ENCODE peak calls at places on chromosomes 1 and 21, in five cellular contexts. W, J, O, T and S are unnamed samples. For H3K4me1, the result is how much of the 10 kb centered on the place peaks cover.

GRCh38 chr21:45383111-45383614 is 21.8 kb upstream of the COL18A1 start:
- DNase-seq in T (peak), J (no peak), W (no peak), O (peak), S (no peak)

GRCh38 chr21:44938976-44939531 is 775 bp upstream of the SLX9 start:
- DNase-seq in J (no peak), O (no peak), W (no peak), T (peak), S (peak)

GRCh38 chr21:36647279-36648093 is 51.4 kb upstream of the SIM2 start:
- DNase-seq in J (no peak), T (no peak), W (peak), O (no peak), S (peak)

GRCh38 chr1:52856026-52856425 is 13.5 kb downstream of the ZYG11A start:
- DNase-seq in T (no peak), W (no peak), O (no peak), J (no peak), S (no peak)

GRCh38 chr1:90753556-90753955 is 36.5 kb upstream of the BARHL2 start:
- DNase-seq in O (no peak), T (no peak), W (no peak), J (no peak), S (peak)

GRCh38 chr1:48055854-48056253 is 58.7 kb upstream of the TRABD2B start:
- DNase-seq in T (no peak), O (no peak), W (peak), J (no peak), S (no peak)

GRCh38 chr1:75870951-75871350 is 61.3 kb downstream of the ASB17 start:
- DNase-seq in O (no peak), J (no peak), W (no peak), T (no peak), S (no peak)

GRCh38 chr1:92515796-92516201 is 29.1 kb upstream of the GFI1 start:
- DNase-seq in J (no peak), O (no peak), W (no peak), T (no peak), S (peak)

GRCh38 chr1:154350383-154350782 is 25.1 kb downstream of the ATP8B2 start:
- DNase-seq in T (no peak), O (no peak), J (no peak), W (no peak), S (no peak)

GRCh38 chr1:39107891-39108290 is 81.7 kb downstream of the NDUFS5 start:
- DNase-seq in O (no peak), J (no peak), W (no peak), T (no peak), S (no peak)

GRCh38 chr1:103365860-103366569 is 159.5 kb upstream of the RNPC3 start:
- DNase-seq in J (no peak), W (no peak), O (no peak), T (no peak), S (no peak)

GRCh38 chr1:24560361-24560760 is 4.5 kb downstream of the NCMAP start:
- DNase-seq in T (no peak), J (no peak), O (no peak), W (no peak), S (no peak)

GRCh38 chr1:173038875-173039554 is 11.7 kb downstream of the TNFSF18 start:
- DNase-seq in T (no peak), O (no peak), W (no peak), J (no peak), S (no peak)

GRCh38 chr1:172745014-172745413 is 86.1 kb downstream of the FASLG start:
- DNase-seq in O (no peak), T (no peak), J (peak), W (peak), S (peak)

GRCh38 chr1:31476891-31477846 is 64.2 kb downstream of the SERINC2 start:
- DNase-seq in T (no peak), J (no peak), O (no peak), W (no peak), S (peak)

GRCh38 chr1:1806890-1807289 is 28.6 kb upstream of the NADK start:
- DNase-seq in T (no peak), O (no peak), J (no peak), W (no peak), S (no peak)

GRCh38 chr1:167629681-167630567 is at the start of gene RCSD1:
- DNase-seq in W (no peak), O (peak), T (peak), J (peak), S (no peak)

GRCh38 chr1:207831517-207832327 is 79.2 kb downstream of the CD34 start:
- DNase-seq in J (peak), T (peak), O (no peak), W (no peak), S (no peak)

GRCh38 chr1:235168375-235168774 is 7.3 kb upstream of the RBM34 start:
- DNase-seq in J (no peak), O (no peak), W (no peak), T (no peak), S (no peak)

GRCh38 chr21:41364308-41364707 is 2.5 kb downstream of the MX2 start:
- DNase-seq in J (no peak), W (no peak), O (no peak), T (no peak), S (no peak)

GRCh38 chr21:33078907-33079582 is 9.1 kb downstream of the OLIG1 start:
- DNase-seq in T (no peak), J (peak), O (no peak), W (peak), S (no peak)

GRCh38 chr1:10795305-10796021 is 983 bp downstream of the CASZ1 start:
- DNase-seq in T (peak), O (peak), W (no peak), J (no peak), S (peak)

GRCh38 chr1:214310777-214311690 is 30.1 kb downstream of the SMYD2 start:
- DNase-seq in O (no peak), J (no peak), T (no peak), W (no peak), S (no peak)

GRCh38 chr1:28835237-28835650 is 23.3 kb downstream of the OPRD1 start:
- DNase-seq in O (no peak), T (no peak), W (no peak), J (no peak), S (peak)

DNA sequence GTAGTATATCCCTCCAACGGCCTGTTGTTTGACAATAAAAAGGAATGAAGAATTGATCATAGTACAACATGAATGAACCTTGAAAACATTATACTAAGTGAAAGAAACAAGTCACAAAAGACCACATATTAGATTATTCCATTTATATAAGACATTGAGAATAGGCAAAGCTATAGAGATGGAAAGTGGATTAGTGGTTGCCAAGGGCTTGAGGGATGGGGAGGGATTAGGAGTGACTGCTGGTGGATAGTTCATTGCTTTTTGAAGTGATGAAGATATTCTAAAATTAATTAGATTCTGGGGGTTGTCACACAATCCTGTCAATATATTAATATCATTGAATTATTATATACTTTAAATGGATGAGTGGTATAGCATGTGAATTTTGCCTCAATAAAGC is 142.5 kb upstream of the DPT start:
- DNase-seq in T (no peak), O (no peak), J (no peak), W (no peak), S (no peak)
- H3K4me1 ChIP-seq in T (under half), O (under half), J (under half), W (under half), S (under half)

GRCh38 chr1:17422461-17422860 is 17.0 kb downstream of the RCC2 start:
- DNase-seq in W (no peak), T (no peak), O (no peak), J (no peak), S (no peak)
- H3K4me1 ChIP-seq in W (under half), T (under half), O (under half), J (under half), S (under half)

DNA sequence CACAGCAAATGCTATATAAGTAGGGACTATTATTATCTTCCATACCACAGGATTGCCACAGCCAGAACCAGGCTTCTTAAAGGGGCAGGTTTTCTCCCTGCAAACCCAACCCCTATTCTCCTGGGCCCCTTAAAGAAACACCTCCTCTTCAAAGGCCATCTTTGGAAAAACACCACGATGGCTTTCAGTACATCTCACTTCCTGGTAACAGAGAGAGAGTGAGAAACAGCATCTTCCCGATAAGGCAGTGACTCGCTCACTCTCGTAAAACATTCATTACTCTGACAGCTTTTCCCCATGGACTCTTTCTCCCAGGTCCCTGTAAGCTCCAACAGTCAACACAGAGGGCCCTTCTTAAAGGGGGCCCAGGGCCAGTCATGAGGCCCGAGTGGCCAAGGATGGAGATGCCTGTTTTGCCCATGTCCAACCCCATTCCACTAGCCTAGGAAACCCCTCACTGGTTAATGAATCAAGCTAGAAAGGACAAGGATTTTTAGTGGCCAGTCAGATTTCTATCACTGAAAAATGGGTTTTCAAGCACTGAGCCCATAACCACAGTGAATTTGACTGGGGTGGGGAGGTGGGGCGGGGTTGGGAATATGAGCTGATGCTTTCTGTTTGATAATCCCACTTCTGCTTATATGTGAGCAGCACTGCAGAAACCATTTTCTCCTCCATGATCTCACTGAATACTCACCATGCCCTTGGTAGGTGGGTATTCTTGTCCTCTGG is 3.7 kb upstream of the NAV1 start:
- DNase-seq in J (no peak), T (no peak), W (peak), O (no peak), S (peak)
- H3K4me1 ChIP-seq in J (under half), T (under half), W (under half), O (half or more), S (under half)

GRCh38 chr1:211336775-211337174 is 10.1 kb downstream of the TRAF5 start:
- DNase-seq in J (no peak), W (no peak), O (no peak), T (no peak), S (no peak)
- H3K4me1 ChIP-seq in J (half or more), W (under half), O (under half), T (under half), S (under half)

GRCh38 chr1:151001592-151001991 is 5.1 kb downstream of the MINDY1 start:
- DNase-seq in W (no peak), T (no peak), O (no peak), J (no peak), S (no peak)
- H3K4me1 ChIP-seq in W (under half), T (under half), O (half or more), J (under half), S (under half)

GRCh38 chr1:21910528-21911204 is 26.4 kb downstream of the HSPG2 start:
- DNase-seq in J (no peak), T (no peak), O (no peak), W (no peak), S (no peak)

GRCh38 chr1:21909286-21909759 is 27.8 kb downstream of the HSPG2 start:
- DNase-seq in T (peak), J (no peak), O (no peak), W (no peak), S (no peak)

GRCh38 chr1:21907737-21908136 is 29.4 kb downstream of the HSPG2 start:
- DNase-seq in W (no peak), O (no peak), J (no peak), T (no peak), S (no peak)

GRCh38 chr1:21911205-21912001 is 25.7 kb downstream of the HSPG2 start:
- DNase-seq in J (no peak), W (peak), O (peak), T (peak), S (no peak)

GRCh38 chr1:21909787-21910503 is 27.2 kb downstream of the HSPG2 start:
- DNase-seq in W (peak), T (peak), O (peak), J (no peak), S (no peak)
- H3K4me1 ChIP-seq in W (under half), T (half or more), O (half or more), J (under half), S (under half)

GRCh38 chr1:117615474-117615873 is 9.6 kb downstream of the TENT5C start:
- DNase-seq in O (no peak), T (no peak), W (no peak), J (peak), S (no peak)
- H3K4me1 ChIP-seq in O (half or more), T (half or more), W (under half), J (under half), S (under half)